ENCODE peak calls at places on chromosome 16, in eight cellular contexts. One of them, this sample, is unnamed.

GRCh38 chr16:59067207-59067606 is 333.1 kb upstream of the GOT2 start:
- DNase-seq in brain microvascular endothelial cell: no peak
- DNase-seq in effector memory CD4-positive, alpha-beta T cell: no peak
- DNase-seq in tibial nerve: no peak
- DNase-seq in left ventricle myocardium inferior: no peak
- DNase-seq in PC-9: no peak
- DNase-seq in psoas muscle: no peak
- DNase-seq in CD4-positive, alpha-beta T cell: no peak
- DNase-seq in this sample: no peak

GRCh38 chr16:1211451-1212268 is 13.4 kb downstream of the TPSG1 start:
- DNase-seq in brain microvascular endothelial cell: no peak
- DNase-seq in effector memory CD4-positive, alpha-beta T cell: no peak
- DNase-seq in tibial nerve: no peak
- DNase-seq in left ventricle myocardium inferior: no peak
- DNase-seq in PC-9: no peak
- DNase-seq in psoas muscle: no peak
- DNase-seq in CD4-positive, alpha-beta T cell: no peak
- DNase-seq in this sample: no peak

GRCh38 chr16:51637744-51638100 is 486.7 kb upstream of the SALL1 start:
- DNase-seq in brain microvascular endothelial cell: no peak
- DNase-seq in effector memory CD4-positive, alpha-beta T cell: no peak
- DNase-seq in tibial nerve: no peak
- DNase-seq in left ventricle myocardium inferior: no peak
- DNase-seq in PC-9: no peak
- DNase-seq in psoas muscle: no peak
- DNase-seq in CD4-positive, alpha-beta T cell: no peak
- DNase-seq in this sample: no peak

GRCh38 chr16:85445779-85446222 is 167.3 kb upstream of the GSE1 start:
- DNase-seq in brain microvascular endothelial cell: no peak
- DNase-seq in effector memory CD4-positive, alpha-beta T cell: no peak
- DNase-seq in tibial nerve: no peak
- DNase-seq in left ventricle myocardium inferior: no peak
- DNase-seq in PC-9: no peak
- DNase-seq in psoas muscle: no peak
- DNase-seq in CD4-positive, alpha-beta T cell: no peak
- DNase-seq in this sample: no peak

GRCh38 chr16:46427340-46428107 is 193.7 kb downstream of the SHCBP1 start:
- DNase-seq in brain microvascular endothelial cell: no peak
- DNase-seq in effector memory CD4-positive, alpha-beta T cell: no peak
- DNase-seq in tibial nerve: no peak
- DNase-seq in left ventricle myocardium inferior: no peak
- DNase-seq in PC-9: no peak
- DNase-seq in psoas muscle: no peak
- DNase-seq in CD4-positive, alpha-beta T cell: no peak
- DNase-seq in this sample: no peak

GRCh38 chr16:66905633-66906539 is 12.8 kb downstream of the CDH16 start:
- DNase-seq in brain microvascular endothelial cell: no peak
- DNase-seq in effector memory CD4-positive, alpha-beta T cell: peak
- DNase-seq in tibial nerve: no peak
- DNase-seq in left ventricle myocardium inferior: peak
- DNase-seq in PC-9: peak
- DNase-seq in psoas muscle: no peak
- DNase-seq in CD4-positive, alpha-beta T cell: peak
- DNase-seq in this sample: no peak

GRCh38 chr16:66606000-66606751 is 1.7 kb downstream of the CMTM3 start:
- DNase-seq in brain microvascular endothelial cell: no peak
- DNase-seq in effector memory CD4-positive, alpha-beta T cell: no peak
- DNase-seq in tibial nerve: no peak
- DNase-seq in left ventricle myocardium inferior: no peak
- DNase-seq in PC-9: peak
- DNase-seq in psoas muscle: no peak
- DNase-seq in CD4-positive, alpha-beta T cell: no peak
- DNase-seq in this sample: peak

GRCh38 chr16:80277182-80277581 is 263.6 kb upstream of the DYNLRB2 start:
- DNase-seq in brain microvascular endothelial cell: no peak
- DNase-seq in effector memory CD4-positive, alpha-beta T cell: no peak
- DNase-seq in tibial nerve: no peak
- DNase-seq in left ventricle myocardium inferior: no peak
- DNase-seq in PC-9: no peak
- DNase-seq in psoas muscle: no peak
- DNase-seq in CD4-positive, alpha-beta T cell: no peak
- DNase-seq in this sample: no peak

GRCh38 chr16:24837969-24838368 is 7.8 kb upstream of the SLC5A11 start:
- DNase-seq in brain microvascular endothelial cell: no peak
- DNase-seq in effector memory CD4-positive, alpha-beta T cell: no peak
- DNase-seq in tibial nerve: no peak
- DNase-seq in left ventricle myocardium inferior: no peak
- DNase-seq in PC-9: no peak
- DNase-seq in psoas muscle: no peak
- DNase-seq in CD4-positive, alpha-beta T cell: no peak
- DNase-seq in this sample: no peak

GRCh38 chr16:15961060-15961511 is 11.7 kb downstream of the ABCC1 start:
- DNase-seq in brain microvascular endothelial cell: no peak
- DNase-seq in effector memory CD4-positive, alpha-beta T cell: peak
- DNase-seq in tibial nerve: no peak
- DNase-seq in left ventricle myocardium inferior: no peak
- DNase-seq in PC-9: no peak
- DNase-seq in psoas muscle: no peak
- DNase-seq in CD4-positive, alpha-beta T cell: peak
- DNase-seq in this sample: no peak

GRCh38 chr16:28101533-28101890 is 38.0 kb upstream of the GSG1L start:
- DNase-seq in brain microvascular endothelial cell: no peak
- DNase-seq in effector memory CD4-positive, alpha-beta T cell: no peak
- DNase-seq in tibial nerve: no peak
- DNase-seq in left ventricle myocardium inferior: no peak
- DNase-seq in PC-9: no peak
- DNase-seq in psoas muscle: no peak
- DNase-seq in CD4-positive, alpha-beta T cell: no peak
- DNase-seq in this sample: no peak

GRCh38 chr16:86517033-86517432 is 6.7 kb downstream of the FOXF1 start:
- DNase-seq in brain microvascular endothelial cell: no peak
- DNase-seq in effector memory CD4-positive, alpha-beta T cell: no peak
- DNase-seq in tibial nerve: no peak
- DNase-seq in left ventricle myocardium inferior: no peak
- DNase-seq in PC-9: no peak
- DNase-seq in psoas muscle: no peak
- DNase-seq in CD4-positive, alpha-beta T cell: no peak
- DNase-seq in this sample: no peak

GRCh38 chr16:86515780-86516617 is 5.7 kb downstream of the FOXF1 start:
- DNase-seq in brain microvascular endothelial cell: no peak
- DNase-seq in effector memory CD4-positive, alpha-beta T cell: no peak
- DNase-seq in tibial nerve: no peak
- DNase-seq in left ventricle myocardium inferior: no peak
- DNase-seq in PC-9: no peak
- DNase-seq in psoas muscle: peak
- DNase-seq in CD4-positive, alpha-beta T cell: no peak
- DNase-seq in this sample: no peak

GRCh38 chr16:86519007-86519648 is 8.8 kb downstream of the FOXF1 start:
- DNase-seq in brain microvascular endothelial cell: no peak
- DNase-seq in effector memory CD4-positive, alpha-beta T cell: no peak
- DNase-seq in tibial nerve: no peak
- DNase-seq in left ventricle myocardium inferior: no peak
- DNase-seq in PC-9: no peak
- DNase-seq in psoas muscle: peak
- DNase-seq in CD4-positive, alpha-beta T cell: no peak
- DNase-seq in this sample: no peak

GRCh38 chr16:86516618-86517003 is 6.3 kb downstream of the FOXF1 start:
- DNase-seq in brain microvascular endothelial cell: no peak
- DNase-seq in effector memory CD4-positive, alpha-beta T cell: no peak
- DNase-seq in tibial nerve: no peak
- DNase-seq in left ventricle myocardium inferior: no peak
- DNase-seq in PC-9: no peak
- DNase-seq in psoas muscle: peak
- DNase-seq in CD4-positive, alpha-beta T cell: no peak
- DNase-seq in this sample: no peak

DNA sequence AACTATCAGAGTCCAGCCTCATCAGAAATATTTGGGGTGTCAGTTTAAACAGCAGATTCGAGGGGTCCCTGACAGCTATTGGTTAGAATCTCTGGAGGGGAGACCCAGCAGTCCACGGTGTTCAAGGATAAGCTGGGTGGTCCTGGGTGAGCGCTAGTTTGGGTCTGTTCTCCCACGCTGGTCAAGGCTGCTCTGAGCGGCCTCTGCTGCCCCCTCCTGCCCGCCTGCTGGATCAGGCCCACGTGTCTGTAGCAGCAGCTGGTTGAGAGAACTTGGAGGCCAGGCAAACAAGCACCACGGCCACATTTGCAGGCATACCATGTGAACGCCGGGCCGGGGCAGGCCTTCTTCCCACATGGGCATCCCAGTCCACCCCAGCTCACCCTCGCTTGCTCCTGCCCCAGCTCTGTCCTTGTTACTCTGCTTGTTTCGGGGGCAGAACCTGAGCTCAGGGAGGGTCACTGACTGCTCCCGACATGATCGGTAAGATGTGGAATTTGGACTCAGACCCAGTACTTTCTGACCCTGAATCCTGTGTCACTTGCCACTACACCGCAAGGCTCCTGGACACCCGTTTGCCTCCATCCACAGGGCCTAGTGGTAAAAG is 7.4 kb downstream of the FOXF1 start:
- DNase-seq in brain microvascular endothelial cell: peak
- DNase-seq in effector memory CD4-positive, alpha-beta T cell: no peak
- DNase-seq in tibial nerve: peak
- DNase-seq in left ventricle myocardium inferior: peak
- DNase-seq in PC-9: peak
- DNase-seq in psoas muscle: peak
- DNase-seq in CD4-positive, alpha-beta T cell: no peak
- DNase-seq in this sample: peak
- H3K27ac ChIP-seq in brain microvascular endothelial cell: no peak
- H3K27ac ChIP-seq in effector memory CD4-positive, alpha-beta T cell: no peak
- H3K27ac ChIP-seq in tibial nerve: no peak
- H3K27ac ChIP-seq in left ventricle myocardium inferior: no peak
- H3K27ac ChIP-seq in PC-9: no peak
- H3K27ac ChIP-seq in psoas muscle: no peak
- H3K27ac ChIP-seq in CD4-positive, alpha-beta T cell: no peak
- H3K27ac ChIP-seq in this sample: no peak

GRCh38 chr16:11162571-11163268 is 93.3 kb downstream of the SOCS1 start:
- DNase-seq in brain microvascular endothelial cell: no peak
- DNase-seq in effector memory CD4-positive, alpha-beta T cell: no peak
- DNase-seq in tibial nerve: no peak
- DNase-seq in left ventricle myocardium inferior: no peak
- DNase-seq in PC-9: no peak
- DNase-seq in psoas muscle: peak
- DNase-seq in CD4-positive, alpha-beta T cell: no peak
- DNase-seq in this sample: no peak
- H3K27ac ChIP-seq in brain microvascular endothelial cell: no peak
- H3K27ac ChIP-seq in effector memory CD4-positive, alpha-beta T cell: no peak
- H3K27ac ChIP-seq in tibial nerve: peak
- H3K27ac ChIP-seq in left ventricle myocardium inferior: peak
- H3K27ac ChIP-seq in PC-9: no peak
- H3K27ac ChIP-seq in psoas muscle: peak
- H3K27ac ChIP-seq in CD4-positive, alpha-beta T cell: no peak
- H3K27ac ChIP-seq in this sample: no peak

DNA sequence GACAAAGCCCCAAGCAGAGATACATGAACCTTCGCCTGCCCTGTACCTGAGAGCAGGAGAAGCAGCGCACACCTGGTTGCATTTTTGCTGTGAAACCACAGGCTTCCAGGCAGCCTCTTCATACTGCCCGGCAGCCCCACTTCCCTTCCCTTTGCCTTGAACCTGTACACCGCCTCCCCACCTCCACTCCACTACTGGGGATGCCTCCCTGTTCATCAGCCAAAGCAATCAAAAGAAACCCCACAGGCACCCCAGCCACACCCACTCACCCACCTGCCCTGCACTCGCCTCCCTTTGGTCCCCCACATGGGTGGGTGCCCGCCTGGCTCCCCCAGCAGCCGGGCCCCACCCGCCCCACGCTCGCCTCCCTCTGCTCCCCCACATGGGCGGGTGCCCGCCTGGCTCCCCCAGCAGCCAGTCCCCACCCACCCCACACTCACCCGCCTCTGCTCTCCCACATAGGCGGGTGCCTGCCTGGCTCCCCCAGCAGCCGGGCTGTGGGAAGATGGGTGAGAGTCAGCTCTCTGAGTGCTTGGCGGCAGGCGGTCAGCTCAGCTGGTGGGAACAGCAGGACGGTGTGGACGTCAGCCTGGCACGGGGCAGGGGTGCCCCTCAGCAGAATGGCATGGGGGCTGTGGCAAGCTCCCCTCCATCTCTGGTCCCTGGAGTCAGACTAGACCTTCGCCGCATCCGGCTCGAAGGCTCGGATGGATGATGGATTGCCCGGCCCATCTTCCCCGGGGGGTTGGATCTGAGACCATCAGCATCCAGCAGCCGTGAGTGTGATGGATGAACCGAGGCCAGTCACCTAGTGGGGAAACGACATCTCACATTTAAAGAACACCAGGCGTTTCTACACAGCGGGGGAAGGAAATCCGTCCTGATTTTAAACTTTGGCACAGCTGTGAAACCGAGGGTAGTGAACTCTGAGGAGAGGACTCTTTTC is 135.6 kb downstream of the BANP start:
- DNase-seq in brain microvascular endothelial cell: no peak
- DNase-seq in effector memory CD4-positive, alpha-beta T cell: no peak
- DNase-seq in tibial nerve: no peak
- DNase-seq in left ventricle myocardium inferior: no peak
- DNase-seq in PC-9: no peak
- DNase-seq in psoas muscle: no peak
- DNase-seq in CD4-positive, alpha-beta T cell: no peak
- DNase-seq in this sample: no peak
- H3K27ac ChIP-seq in brain microvascular endothelial cell: no peak
- H3K27ac ChIP-seq in effector memory CD4-positive, alpha-beta T cell: no peak
- H3K27ac ChIP-seq in tibial nerve: no peak
- H3K27ac ChIP-seq in left ventricle myocardium inferior: no peak
- H3K27ac ChIP-seq in PC-9: no peak
- H3K27ac ChIP-seq in psoas muscle: no peak
- H3K27ac ChIP-seq in CD4-positive, alpha-beta T cell: no peak
- H3K27ac ChIP-seq in this sample: no peak

GRCh38 chr16:49836668-49837067 is 19.2 kb downstream of the ZNF423 start:
- DNase-seq in brain microvascular endothelial cell: no peak
- DNase-seq in effector memory CD4-positive, alpha-beta T cell: no peak
- DNase-seq in tibial nerve: no peak
- DNase-seq in left ventricle myocardium inferior: no peak
- DNase-seq in PC-9: no peak
- DNase-seq in psoas muscle: peak
- DNase-seq in CD4-positive, alpha-beta T cell: no peak
- DNase-seq in this sample: no peak

GRCh38 chr16:49838639-49839461 is 17.1 kb downstream of the ZNF423 start:
- DNase-seq in brain microvascular endothelial cell: no peak
- DNase-seq in effector memory CD4-positive, alpha-beta T cell: no peak
- DNase-seq in tibial nerve: no peak
- DNase-seq in left ventricle myocardium inferior: no peak
- DNase-seq in PC-9: no peak
- DNase-seq in psoas muscle: peak
- DNase-seq in CD4-positive, alpha-beta T cell: no peak
- DNase-seq in this sample: peak

GRCh38 chr16:49837673-49838360 is 18.1 kb downstream of the ZNF423 start:
- DNase-seq in brain microvascular endothelial cell: no peak
- DNase-seq in effector memory CD4-positive, alpha-beta T cell: no peak
- DNase-seq in tibial nerve: no peak
- DNase-seq in left ventricle myocardium inferior: no peak
- DNase-seq in PC-9: no peak
- DNase-seq in psoas muscle: no peak
- DNase-seq in CD4-positive, alpha-beta T cell: no peak
- DNase-seq in this sample: no peak

GRCh38 chr16:49839462-49839825 is 16.5 kb downstream of the ZNF423 start:
- DNase-seq in brain microvascular endothelial cell: no peak
- DNase-seq in effector memory CD4-positive, alpha-beta T cell: no peak
- DNase-seq in tibial nerve: no peak
- DNase-seq in left ventricle myocardium inferior: no peak
- DNase-seq in PC-9: no peak
- DNase-seq in psoas muscle: no peak
- DNase-seq in CD4-positive, alpha-beta T cell: no peak
- DNase-seq in this sample: no peak

DNA sequence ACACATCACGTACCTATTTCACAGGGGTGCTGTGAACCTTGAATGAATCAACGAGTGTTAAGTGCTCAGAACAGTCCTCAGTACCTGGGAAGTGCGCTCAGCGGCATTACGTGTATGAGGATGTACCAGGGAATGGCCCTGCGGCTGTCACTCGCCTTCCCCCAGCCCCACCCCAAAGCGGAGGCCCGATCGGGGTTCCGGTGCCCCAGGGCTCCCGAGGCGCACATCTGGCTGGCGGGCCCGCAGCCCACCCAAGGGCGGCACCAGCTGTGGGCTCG is 17.6 kb downstream of the ZNF423 start:
- DNase-seq in brain microvascular endothelial cell: no peak
- DNase-seq in effector memory CD4-positive, alpha-beta T cell: no peak
- DNase-seq in tibial nerve: no peak
- DNase-seq in left ventricle myocardium inferior: no peak
- DNase-seq in PC-9: no peak
- DNase-seq in psoas muscle: no peak
- DNase-seq in CD4-positive, alpha-beta T cell: no peak
- DNase-seq in this sample: no peak
- H3K27ac ChIP-seq in brain microvascular endothelial cell: no peak
- H3K27ac ChIP-seq in effector memory CD4-positive, alpha-beta T cell: no peak
- H3K27ac ChIP-seq in tibial nerve: peak
- H3K27ac ChIP-seq in left ventricle myocardium inferior: peak
- H3K27ac ChIP-seq in PC-9: no peak
- H3K27ac ChIP-seq in psoas muscle: peak
- H3K27ac ChIP-seq in CD4-positive, alpha-beta T cell: no peak
- H3K27ac ChIP-seq in this sample: no peak